ENCODE peak calls at places on chromosomes 2 and 18, in six cellular contexts. One of them, this sample, is unnamed.

GRCh38 chr2:60247471-60247870 is 306.0 kb downstream of the BCL11A start:
- DNase-seq in activated T-helper 1 cell treated with Interleukin-2 at 50 U/mL for 16 hours: no peak
- DNase-seq in fibroblast of villous mesenchyme: no peak
- DNase-seq in NCI-H345: no peak
- DNase-seq in ACHN: no peak
- DNase-seq in HTR-8/SVneo: no peak
- DNase-seq in this sample: no peak

GRCh38 chr2:55161295-55162210 is 70.5 kb downstream of the CLHC1 start:
- DNase-seq in NCI-H345: no peak
- DNase-seq in HTR-8/SVneo: no peak
- DNase-seq in fibroblast of villous mesenchyme: no peak
- DNase-seq in activated T-helper 1 cell treated with Interleukin-2 at 50 U/mL for 16 hours: no peak
- DNase-seq in ACHN: no peak
- DNase-seq in this sample: no peak

GRCh38 chr2:37454851-37455762 is 110.7 kb downstream of the QPCT start:
- DNase-seq in fibroblast of villous mesenchyme: no peak
- DNase-seq in NCI-H345: no peak
- DNase-seq in activated T-helper 1 cell treated with Interleukin-2 at 50 U/mL for 16 hours: no peak
- DNase-seq in ACHN: no peak
- DNase-seq in HTR-8/SVneo: no peak
- DNase-seq in this sample: no peak

GRCh38 chr2:85785027-85785822 is 31.4 kb downstream of the ATOH8 start:
- DNase-seq in fibroblast of villous mesenchyme: peak
- DNase-seq in activated T-helper 1 cell treated with Interleukin-2 at 50 U/mL for 16 hours: no peak
- DNase-seq in NCI-H345: no peak
- DNase-seq in ACHN: peak
- DNase-seq in HTR-8/SVneo: no peak
- DNase-seq in this sample: no peak

GRCh38 chr18:48949051-48949605 is 1.6 kb downstream of the SMAD7 start:
- DNase-seq in fibroblast of villous mesenchyme: peak
- DNase-seq in activated T-helper 1 cell treated with Interleukin-2 at 50 U/mL for 16 hours: peak
- DNase-seq in ACHN: peak
- DNase-seq in NCI-H345: no peak
- DNase-seq in HTR-8/SVneo: no peak
- DNase-seq in this sample: peak

GRCh38 chr18:45280486-45281263 is 334.6 kb upstream of the SLC14A2 start:
- DNase-seq in NCI-H345: no peak
- DNase-seq in activated T-helper 1 cell treated with Interleukin-2 at 50 U/mL for 16 hours: no peak
- DNase-seq in HTR-8/SVneo: no peak
- DNase-seq in ACHN: no peak
- DNase-seq in fibroblast of villous mesenchyme: no peak
- DNase-seq in this sample: no peak

GRCh38 chr2:129252781-129253460 is 726.5 kb upstream of the RAB6C start:
- DNase-seq in HTR-8/SVneo: no peak
- DNase-seq in ACHN: no peak
- DNase-seq in activated T-helper 1 cell treated with Interleukin-2 at 50 U/mL for 16 hours: no peak
- DNase-seq in fibroblast of villous mesenchyme: no peak
- DNase-seq in NCI-H345: no peak
- DNase-seq in this sample: no peak

GRCh38 chr2:179440642-179441251 is 176.1 kb upstream of the SESTD1 start:
- DNase-seq in ACHN: peak
- DNase-seq in fibroblast of villous mesenchyme: peak
- DNase-seq in HTR-8/SVneo: no peak
- DNase-seq in activated T-helper 1 cell treated with Interleukin-2 at 50 U/mL for 16 hours: no peak
- DNase-seq in NCI-H345: peak
- DNase-seq in this sample: no peak

GRCh38 chr18:69820538-69820937 is 127.1 kb downstream of the CD226 start:
- DNase-seq in ACHN: no peak
- DNase-seq in fibroblast of villous mesenchyme: no peak
- DNase-seq in activated T-helper 1 cell treated with Interleukin-2 at 50 U/mL for 16 hours: no peak
- DNase-seq in HTR-8/SVneo: no peak
- DNase-seq in NCI-H345: no peak
- DNase-seq in this sample: no peak

GRCh38 chr2:167140767-167141166 is 252.5 kb downstream of the XIRP2 start:
- DNase-seq in fibroblast of villous mesenchyme: peak
- DNase-seq in ACHN: peak
- DNase-seq in activated T-helper 1 cell treated with Interleukin-2 at 50 U/mL for 16 hours: no peak
- DNase-seq in HTR-8/SVneo: peak
- DNase-seq in NCI-H345: no peak
- DNase-seq in this sample: no peak

GRCh38 chr2:26560892-26561291 is 80.3 kb downstream of the CIB4 start:
- DNase-seq in HTR-8/SVneo: no peak
- DNase-seq in NCI-H345: no peak
- DNase-seq in ACHN: no peak
- DNase-seq in fibroblast of villous mesenchyme: no peak
- DNase-seq in activated T-helper 1 cell treated with Interleukin-2 at 50 U/mL for 16 hours: no peak
- DNase-seq in this sample: no peak

GRCh38 chr18:8828798-8829197 is 123.4 kb downstream of the MTCL1 start:
- DNase-seq in ACHN: no peak
- DNase-seq in HTR-8/SVneo: no peak
- DNase-seq in fibroblast of villous mesenchyme: no peak
- DNase-seq in NCI-H345: no peak
- DNase-seq in activated T-helper 1 cell treated with Interleukin-2 at 50 U/mL for 16 hours: no peak
- DNase-seq in this sample: no peak

GRCh38 chr18:35581555-35582309 is at the start of gene GALNT1:
- DNase-seq in ACHN: peak
- DNase-seq in fibroblast of villous mesenchyme: peak
- DNase-seq in activated T-helper 1 cell treated with Interleukin-2 at 50 U/mL for 16 hours: peak
- DNase-seq in HTR-8/SVneo: no peak
- DNase-seq in NCI-H345: peak
- DNase-seq in this sample: no peak